ENCODE peak calls at places on chromosomes 7 and 10, in four cellular contexts. F is GM04503; V is mesendoderm; C is activated CD4-positive, alpha-beta T cell treated with anti-CD3 and anti-CD28 coated beads, Interleukin-2, amount 50 U/mL, for 24 hours. D is an unnamed sample.

GRCh38 chr7:151566897-151567320 is 47.2 kb upstream of the RHEB start:
- DNase-seq in F (peak; percentile 68), V (peak; percentile 59), C (no peak), D (no peak)

GRCh38 chr7:106050002-106050742 is 61.9 kb downstream of the SYPL1 start:
- DNase-seq in F (peak; percentile 38), V (peak; percentile 77), C (no peak), D (no peak)

GRCh38 chr10:86730227-86730626 is 26.2 kb upstream of the BMPR1A start:
- DNase-seq in F (no peak), V (no peak), C (no peak), D (no peak)

GRCh38 chr10:132254841-132255240 is 52.9 kb downstream of the STK32C start:
- DNase-seq in F (no peak), V (no peak), C (no peak), D (no peak)

GRCh38 chr10:113038183-113038582 is 88.1 kb downstream of the TCF7L2 start:
- DNase-seq in F (no peak), V (no peak), C (no peak), D (no peak)

GRCh38 chr10:129319934-129320333 is 147.1 kb upstream of the MGMT start:
- DNase-seq in F (no peak), V (no peak), C (no peak), D (no peak)

GRCh38 chr10:124728071-124728829 is 15.9 kb downstream of the FAM53B start:
- DNase-seq in F (no peak), V (peak; percentile 83), C (no peak), D (peak; percentile 61)

GRCh38 chr10:31100662-31101061 is 69.0 kb upstream of the ZNF438 start:
- DNase-seq in F (no peak), V (no peak), C (no peak), D (no peak)

GRCh38 chr10:13868528-13869294 is 281.9 kb downstream of the PRPF18 start:
- DNase-seq in F (no peak), V (no peak), C (no peak), D (no peak)

GRCh38 chr10:132905661-132906060 is 36.7 kb downstream of the CFAP46 start:
- DNase-seq in F (no peak), V (no peak), C (no peak), D (no peak)

GRCh38 chr7:114691605-114692004 is 230.3 kb upstream of the MDFIC start:
- DNase-seq in F (no peak), V (no peak), C (no peak), D (no peak)

GRCh38 chr10:24196426-24197039 is 12.4 kb upstream of the KIAA1217 start:
- DNase-seq in F (no peak), V (peak; percentile 81), C (peak; percentile 27), D (peak; percentile 78)

GRCh38 chr7:150744041-150744656 is 6.9 kb downstream of the GIMAP5 start:
- DNase-seq in F (no peak), V (no peak), C (no peak), D (no peak)

GRCh38 chr7:25348066-25348595 is 119.8 kb upstream of the NPVF start:
- DNase-seq in F (no peak), V (no peak), C (no peak), D (no peak)

GRCh38 chr7:47314728-47315601 is 266.9 kb downstream of the TNS3 start:
- DNase-seq in F (no peak), V (peak; percentile 30), C (no peak), D (no peak)

GRCh38 chr10:49115796-49116508 is 630 bp upstream of the VSTM4 start:
- DNase-seq in F (no peak), V (no peak), C (no peak), D (no peak)

GRCh38 chr7:43954524-43955228 is 28.4 kb downstream of the UBE2D4 start:
- DNase-seq in F (peak; percentile 34), V (peak; percentile 84), C (no peak), D (peak; percentile 60)

GRCh38 chr7:25454562-25455031 is 226.3 kb upstream of the NPVF start:
- DNase-seq in F (no peak), V (no peak), C (no peak), D (no peak)

GRCh38 chr7:81688622-81689411 is 81.0 kb downstream of the HGF start:
- DNase-seq in F (no peak), V (no peak), C (no peak), D (no peak)

GRCh38 chr10:121172406-121172805 is 321.2 kb downstream of the WDR11 start:
- DNase-seq in F (no peak), V (no peak), C (no peak), D (no peak)

GRCh38 chr7:26457702-26458327 is 166.2 kb downstream of the SNX10 start:
- DNase-seq in F (no peak), V (no peak), C (no peak), D (no peak)

GRCh38 chr10:127041561-127041960 is 136.3 kb downstream of the DOCK1 start:
- DNase-seq in F (peak; percentile 92), V (no peak), C (no peak), D (no peak)

GRCh38 chr7:86904949-86905834 is 154.3 kb downstream of the ELAPOR2 start:
- DNase-seq in F (no peak), V (peak; percentile 42), C (no peak), D (peak; percentile 44)

GRCh38 chr10:125160856-125161569 is 650 bp upstream of the CTBP2 start:
- DNase-seq in F (no peak), V (peak; percentile 97), C (no peak), D (no peak)

GRCh38 chr10:35884657-35885071 is 242.6 kb upstream of the FZD8 start:
- DNase-seq in F (no peak), V (peak; percentile 94), C (no peak), D (no peak)

GRCh38 chr7:18583305-18583704 is 87.8 kb downstream of the HDAC9 start:
- DNase-seq in F (no peak), V (peak; percentile 37), C (no peak), D (no peak)

GRCh38 chr10:121154846-121155245 is 303.7 kb downstream of the WDR11 start:
- DNase-seq in F (no peak), V (no peak), C (no peak), D (no peak)

GRCh38 chr7:154913645-154914579 is 89.0 kb downstream of the PAXIP1 start:
- DNase-seq in F (peak; percentile 5), V (peak; percentile 89), C (peak; percentile 84), D (peak; percentile 76)

GRCh38 chr7:64888901-64889685 is 14.0 kb upstream of the ZNF273 start:
- DNase-seq in F (no peak), V (no peak), C (no peak), D (no peak)

D was measured in GM12865.